ENCODE peak calls at places on chromosomes 3 and 15, in five cellular contexts. F is SK-N-SH, E is HepG2, T is GM12891, J is H1. R is an unnamed sample.

GRCh38 chr15:59299919-59300617 is 72.6 kb downstream of the MYO1E start:
- DNase-seq in T (peak), E (no peak), J (no peak), F (no peak), R (peak)

GRCh38 chr3:11059090-11059798 is 66.7 kb downstream of the SLC6A1 start:
- DNase-seq in F (peak), T (peak), E (peak), J (no peak), R (no peak)

GRCh38 chr3:89107461-89108035 is at the start of gene EPHA3:
- DNase-seq in F (peak), T (peak), E (peak), J (peak), R (no peak)

GRCh38 chr3:177894021-177894690 is 642.1 kb upstream of the KCNMB2 start:
- DNase-seq in J (no peak), T (no peak), F (no peak), E (no peak), R (no peak)

GRCh38 chr3:147328711-147329110 is 77.6 kb downstream of the ZIC4 start:
- DNase-seq in T (no peak), J (no peak), E (no peak), F (no peak), R (no peak)

GRCh38 chr3:150324261-150324660 is 83.8 kb upstream of the TSC22D2 start:
- DNase-seq in F (no peak), T (no peak), E (no peak), J (no peak), R (no peak)

GRCh38 chr15:40736575-40736974 is 18.5 kb downstream of the RMDN3 start:
- DNase-seq in E (no peak), J (no peak), F (no peak), T (no peak), R (no peak)

GRCh38 chr15:91855684-91856553 is 2.4 kb downstream of the SLCO3A1 start:
- DNase-seq in T (no peak), F (peak), E (peak), J (peak), R (no peak)

GRCh38 chr3:170565495-170565894 is 20.4 kb downstream of the SLC7A14 start:
- DNase-seq in J (no peak), E (no peak), T (no peak), F (no peak), R (no peak)

GRCh38 chr3:66797916-66798560 is 200.1 kb upstream of the KBTBD8 start:
- DNase-seq in J (peak), F (no peak), E (no peak), T (no peak), R (no peak)

GRCh38 chr3:47475029-47475569 is 642 bp downstream of the SCAP start:
- DNase-seq in J (no peak), T (no peak), F (peak), E (peak), R (no peak)

GRCh38 chr15:52068004-52068403 is 44.6 kb downstream of the BCL2L10 start:
- DNase-seq in T (no peak), J (no peak), E (no peak), F (no peak), R (no peak)

GRCh38 chr15:41281236-41281635 is 50.2 kb downstream of the CHP1 start:
- DNase-seq in J (no peak), T (no peak), F (no peak), E (peak), R (no peak)

GRCh38 chr3:46664971-46665762 is 28.3 kb downstream of the ALS2CL start:
- DNase-seq in J (no peak), T (no peak), E (no peak), F (peak), R (no peak)

GRCh38 chr3:194876403-194877165 is 190.9 kb downstream of the FAM43A start:
- DNase-seq in F (no peak), T (no peak), J (no peak), E (no peak), R (no peak)

GRCh38 chr15:89247441-89247840 is 3.7 kb downstream of the FANCI start:
- DNase-seq in T (no peak), J (no peak), E (no peak), F (no peak), R (no peak)

DNA sequence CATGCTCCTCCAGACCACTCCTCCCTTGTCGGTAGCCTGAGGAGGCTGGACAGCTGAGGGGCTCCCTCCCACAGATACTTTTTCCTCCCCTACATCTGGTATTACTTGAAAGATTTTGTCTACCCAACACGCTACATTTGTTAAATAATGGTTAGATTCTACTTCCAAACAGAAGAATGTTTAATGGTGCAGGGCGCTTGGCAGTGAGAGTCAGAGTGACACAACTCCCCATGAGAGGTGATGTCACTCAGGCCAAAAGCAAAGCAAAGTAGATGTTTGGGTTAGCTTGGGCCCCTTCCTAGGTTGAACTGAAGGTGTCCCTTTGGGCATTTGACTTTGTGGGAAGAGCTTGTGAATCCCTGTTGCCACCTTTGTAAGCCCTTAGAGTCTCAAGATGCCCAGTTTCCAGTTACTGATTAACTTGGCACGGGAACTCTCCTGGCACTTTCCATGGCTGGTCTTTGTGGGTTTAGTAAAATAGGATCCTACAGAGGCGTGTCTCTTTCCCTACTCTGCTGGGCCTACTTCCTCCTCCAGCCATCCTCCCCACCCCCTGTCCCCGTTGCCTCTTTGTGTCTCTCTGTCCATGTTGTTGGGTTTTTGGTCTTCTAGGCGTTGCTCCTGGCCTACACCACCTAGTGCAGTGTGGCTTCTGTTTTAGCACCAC is 5.6 kb downstream of the LIMD1 start:
- DNase-seq in J (no peak), F (no peak), T (no peak), E (peak), R (no peak)
- TF ChIP-seq TAF1 in J (no peak), F (no peak), T (no peak), E (no peak), R (no peak)

GRCh38 chr3:197339841-197340520 is 41.6 kb upstream of the DLG1 start:
- DNase-seq in F (peak), E (peak), J (no peak), T (no peak), R (no peak)
- TF ChIP-seq TAF1 in F (no peak), E (no peak), J (no peak), T (no peak), R (no peak)

GRCh38 chr15:78448441-78449219 is 10.6 kb downstream of the IREB2 start:
- DNase-seq in E (no peak), F (no peak), J (no peak), T (no peak), R (no peak)

GRCh38 chr15:78452485-78452884 is 14.5 kb downstream of the IREB2 start:
- DNase-seq in E (no peak), T (no peak), F (no peak), J (no peak), R (no peak)

GRCh38 chr15:78446551-78446950 is 8.5 kb downstream of the IREB2 start:
- DNase-seq in J (no peak), T (no peak), E (no peak), F (no peak), R (no peak)

GRCh38 chr15:78450285-78450858 is 12.4 kb downstream of the IREB2 start:
- DNase-seq in J (no peak), E (no peak), T (no peak), F (no peak), R (no peak)

GRCh38 chr15:78449220-78449999 is 11.4 kb downstream of the IREB2 start:
- DNase-seq in J (no peak), T (no peak), E (peak), F (no peak), R (no peak)
- TF ChIP-seq TAF1 in J (no peak), T (no peak), E (no peak), F (no peak), R (no peak)

GRCh38 chr3:179281825-179282224 is 30.9 kb upstream of the KCNMB3 start:
- DNase-seq in F (no peak), T (no peak), J (no peak), E (no peak), R (no peak)
- TF ChIP-seq TAF1 in F (no peak), T (no peak), J (no peak), E (no peak), R (no peak)

GRCh38 chr3:101851833-101852232 is 2.5 kb downstream of the NFKBIZ start:
- DNase-seq in T (no peak), F (no peak), J (no peak), E (no peak), R (no peak)
- TF ChIP-seq TAF1 in T (no peak), F (no peak), J (no peak), E (no peak), R (no peak)

GRCh38 chr3:32296251-32297204 is 58.0 kb downstream of the CMTM8 start:
- DNase-seq in J (peak), F (peak), E (peak), T (peak), R (peak)
- TF ChIP-seq TAF1 in J (no peak), F (no peak), E (no peak), T (no peak), R (no peak)

DNA sequence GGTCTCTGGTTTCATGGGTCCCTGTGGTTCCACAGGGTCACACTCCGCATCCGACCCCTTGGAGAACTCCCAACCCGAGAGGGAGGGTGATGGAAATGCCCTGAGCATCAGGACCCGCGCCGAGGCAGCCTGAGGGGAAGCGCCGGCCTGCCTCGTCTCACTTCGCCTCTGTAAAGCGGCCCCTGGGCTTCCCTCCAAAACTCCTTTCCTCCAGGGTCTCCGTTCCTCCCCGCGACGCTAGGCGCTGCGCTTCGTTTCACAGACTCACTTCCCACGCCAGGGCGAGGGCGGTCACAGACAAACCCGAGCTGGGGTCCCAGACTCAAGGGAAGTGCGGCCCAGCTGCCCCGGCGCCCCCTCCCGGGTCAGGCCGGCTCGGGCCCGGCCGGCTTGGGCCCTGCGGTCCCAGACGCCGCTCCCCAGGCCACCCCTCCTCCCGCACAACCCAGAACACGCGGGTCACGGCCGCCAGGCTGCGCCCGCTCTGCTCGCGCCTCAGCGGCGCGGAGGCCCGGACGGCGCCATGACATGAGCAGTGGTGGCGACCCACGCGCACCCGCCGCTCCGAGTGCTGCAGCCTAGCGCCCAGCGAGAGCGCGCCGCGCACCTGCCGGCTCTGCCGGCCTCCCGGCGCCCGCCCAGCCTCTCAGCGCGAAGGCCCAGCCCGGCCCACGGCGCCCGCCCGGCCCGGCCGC is 619 bp downstream of the NUP210 start:
- DNase-seq in T (peak), F (peak), J (no peak), E (no peak), R (peak)
- TF ChIP-seq TAF1 in T (no peak), F (no peak), J (no peak), E (peak), R (no peak)

GRCh38 chr3:5160926-5161858 is 26.3 kb upstream of the EDEM1 start:
- DNase-seq in T (no peak), E (no peak), F (peak), J (no peak), R (no peak)
- TF ChIP-seq TAF1 in T (no peak), E (no peak), F (no peak), J (no peak), R (no peak)

R was measured in GM12892.